ENCODE peak calls at places on chromosomes 4 and X, in four cellular contexts. F, W, T and H are unnamed samples.

GRCh38 chrX:1265061-1265460 is 3.6 kb upstream of the CSF2RA start:
- DNase-seq in F (no peak), W (no peak), T (no peak), H (no peak)

GRCh38 chr4:3523146-3523627 is 9.0 kb downstream of the LRPAP1 start:
- DNase-seq in F (no peak), W (no peak), T (no peak), H (no peak)

GRCh38 chrX:119194631-119195030 is 41.5 kb upstream of the PGRMC1 start:
- DNase-seq in W (no peak), T (no peak), F (no peak), H (peak)

GRCh38 chrX:85303544-85303943 is 59.8 kb downstream of the ZNF711 start:
- DNase-seq in W (no peak), T (no peak), F (no peak), H (no peak)

GRCh38 chr4:972651-973424 is 531 bp downstream of the DGKQ start:
- DNase-seq in W (no peak), F (no peak), T (peak), H (peak)

GRCh38 chrX:69541959-69542358 is 37.8 kb downstream of the NALF2 start:
- DNase-seq in F (no peak), W (no peak), T (no peak), H (no peak)

GRCh38 chrX:103376118-103376978 is at the start of gene BEX3:
- DNase-seq in T (peak), W (no peak), F (peak), H (peak)

GRCh38 chrX:29487214-29487613 is 728.1 kb upstream of the MAGEB2 start:
- DNase-seq in F (no peak), W (no peak), T (no peak), H (no peak)

GRCh38 chrX:69221239-69222102 is 56.2 kb upstream of the PJA1 start:
- DNase-seq in F (no peak), T (peak), W (no peak), H (no peak)

GRCh38 chr4:38386654-38387188 is 277.3 kb upstream of the KLF3 start:
- DNase-seq in F (no peak), W (no peak), T (no peak), H (no peak)

GRCh38 chrX:133375558-133376340 is 39.5 kb downstream of the GPC4 start:
- DNase-seq in W (no peak), F (no peak), T (no peak), H (no peak)

GRCh38 chr4:146255463-146255862 is 41.1 kb downstream of the REELD1 start:
- DNase-seq in T (no peak), F (no peak), W (no peak), H (no peak)

GRCh38 chr4:16082424-16083216 is 1.2 kb downstream of the PROM1 start:
- DNase-seq in T (peak), W (no peak), F (peak), H (peak)

GRCh38 chr4:119517361-119518229 is 111.0 kb downstream of the PDE5A start:
- DNase-seq in T (no peak), W (no peak), F (peak), H (no peak)

GRCh38 chr4:159010563-159011260 is 92.2 kb upstream of the RAPGEF2 start:
- DNase-seq in W (no peak), T (no peak), F (peak), H (peak)

GRCh38 chr4:140353836-140354235 is 19.6 kb upstream of the SCOC start:
- DNase-seq in W (no peak), T (no peak), F (no peak), H (no peak)

GRCh38 chr4:147247577-147247976 is 233.3 kb upstream of the EDNRA start:
- DNase-seq in W (no peak), T (no peak), F (no peak), H (no peak)

GRCh38 chrX:150324035-150324728 is 38.9 kb upstream of the MAMLD1 start:
- DNase-seq in F (peak), T (no peak), W (peak), H (no peak)

DNA sequence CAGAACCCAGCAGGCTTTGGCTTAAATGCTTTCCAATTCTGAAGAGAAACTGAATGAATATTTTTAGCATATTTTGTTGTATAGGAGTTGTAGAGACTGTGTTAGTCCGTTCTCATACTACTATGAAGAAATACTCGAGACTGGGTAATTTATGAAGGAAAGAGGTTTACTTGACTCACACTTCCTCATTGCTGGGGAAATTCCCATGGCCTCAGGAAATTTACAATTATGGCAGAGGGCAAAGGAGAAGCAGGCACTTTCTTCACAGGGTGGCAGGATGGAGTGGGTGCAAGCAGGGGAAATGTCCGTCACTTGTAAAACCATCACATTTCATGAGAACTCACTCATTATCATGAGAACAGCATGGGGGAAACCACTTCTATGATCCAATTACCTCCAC is 291.7 kb downstream of the PACRGL start:
- DNase-seq in F (no peak), W (no peak), T (no peak), H (no peak)
- TF ChIP-seq JUND in F (no peak), W (no peak), T (no peak), H (no peak)

GRCh38 chr4:184370711-184371389 is 103.5 kb downstream of the IRF2 start:
- DNase-seq in F (no peak), W (no peak), T (no peak), H (no peak)
- TF ChIP-seq JUND in F (no peak), W (no peak), T (no peak), H (no peak)

DNA sequence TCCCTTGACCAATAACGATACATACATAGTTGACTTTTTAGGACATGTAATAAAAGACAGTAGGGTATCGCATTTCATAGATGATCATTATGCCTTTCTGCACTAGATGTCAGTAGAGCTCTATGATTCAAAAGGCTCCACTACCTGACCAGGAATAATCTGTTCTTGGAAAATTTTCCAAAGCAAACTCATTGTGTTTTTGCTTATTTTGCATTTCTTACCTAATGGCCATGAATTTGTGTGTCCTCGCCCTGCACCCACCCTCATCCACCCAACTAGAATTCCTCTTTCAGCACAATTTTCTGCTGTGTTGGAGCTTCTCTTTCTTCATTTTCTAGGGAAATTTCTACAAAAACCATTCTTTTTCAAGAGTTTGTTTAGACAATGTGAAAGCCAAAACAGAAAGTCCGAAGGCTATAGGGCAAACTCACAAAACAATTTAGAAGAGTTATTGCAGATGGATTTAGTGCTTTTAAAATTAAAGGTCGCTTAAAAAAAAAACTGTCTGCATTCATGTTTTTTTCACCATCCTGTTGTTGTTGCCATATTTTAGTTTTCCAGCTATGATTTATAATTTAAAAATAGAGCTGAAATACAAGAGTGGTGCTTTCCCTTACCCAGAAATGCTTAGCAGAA is 183.6 kb downstream of the SPATA18 start:
- DNase-seq in F (peak), W (peak), T (no peak), H (peak)
- TF ChIP-seq JUND in F (no peak), W (no peak), T (no peak), H (no peak)

DNA sequence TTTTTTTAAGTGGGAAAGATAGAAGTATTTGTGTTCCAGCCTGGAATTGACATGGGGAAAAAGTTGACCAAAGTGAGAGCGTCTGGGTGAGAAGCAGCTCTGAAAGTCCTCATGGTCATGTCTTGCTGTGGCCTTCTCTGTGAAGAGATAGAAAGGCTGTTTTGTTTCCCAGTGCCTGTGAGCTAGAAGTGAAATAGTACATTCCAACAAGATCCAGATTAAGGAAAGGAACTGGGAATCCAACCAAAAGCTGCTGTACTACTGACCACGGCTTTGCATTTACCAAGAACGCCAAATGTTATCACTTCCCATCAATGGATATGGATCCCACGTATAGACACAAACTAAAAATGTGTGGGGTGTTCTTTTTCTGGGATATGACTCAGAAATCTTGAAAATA is 51.2 kb downstream of the TENM3 start:
- DNase-seq in T (no peak), F (no peak), W (no peak), H (no peak)
- TF ChIP-seq JUND in T (no peak), F (no peak), W (no peak), H (no peak)